ENCODE peak calls at places on chromosome 14, in four cellular contexts. One of them, this sample, is unnamed.
A peak's percentile ranks its signal among the peaks of the same experiment; 100 is the strongest.

GRCh38 chr14:91269076-91269991 is 24.8 kb upstream of the GPR68 start:
- DNase-seq in A549: no peak
- DNase-seq in PC-9: no peak
- DNase-seq in mammary epithelial cell: no peak
- DNase-seq in this sample: no peak

GRCh38 chr14:24167527-24168114 is 4.3 kb upstream of the REC8 start:
- DNase-seq in A549: no peak
- DNase-seq in PC-9: no peak
- DNase-seq in mammary epithelial cell: no peak
- DNase-seq in this sample: no peak

GRCh38 chr14:56998728-56999127 is 188.4 kb upstream of the OTX2 start:
- DNase-seq in A549: no peak
- DNase-seq in PC-9: peak; percentile 84
- DNase-seq in mammary epithelial cell: no peak
- DNase-seq in this sample: no peak

GRCh38 chr14:28867571-28867970 is 101.0 kb downstream of the FOXG1 start:
- DNase-seq in A549: no peak
- DNase-seq in PC-9: no peak
- DNase-seq in mammary epithelial cell: no peak
- DNase-seq in this sample: no peak

GRCh38 chr14:105982664-105983063 is 456.3 kb downstream of the TMEM121 start:
- DNase-seq in A549: no peak
- DNase-seq in PC-9: no peak
- DNase-seq in mammary epithelial cell: no peak
- DNase-seq in this sample: no peak

GRCh38 chr14:104343690-104344640 is 205.6 kb downstream of the KIF26A start:
- DNase-seq in A549: no peak
- DNase-seq in PC-9: no peak
- DNase-seq in mammary epithelial cell: no peak
- DNase-seq in this sample: no peak

GRCh38 chr14:46951103-46951502 is 299.5 kb upstream of the RPL10L start:
- DNase-seq in A549: no peak
- DNase-seq in PC-9: no peak
- DNase-seq in mammary epithelial cell: no peak
- DNase-seq in this sample: no peak

GRCh38 chr14:68795602-68796417 is 2.9 kb upstream of the ZFP36L1 start:
- DNase-seq in A549: peak; percentile 90
- DNase-seq in PC-9: peak; percentile 72
- DNase-seq in mammary epithelial cell: peak; percentile 85
- DNase-seq in this sample: no peak

GRCh38 chr14:104082807-104083206 is 2.7 kb upstream of the ASPG start:
- DNase-seq in A549: no peak
- DNase-seq in PC-9: no peak
- DNase-seq in mammary epithelial cell: no peak
- DNase-seq in this sample: no peak

GRCh38 chr14:61322011-61322798 is 826 bp downstream of the PRKCH start:
- DNase-seq in A549: no peak
- DNase-seq in PC-9: peak; percentile 71
- DNase-seq in mammary epithelial cell: peak; percentile 89
- DNase-seq in this sample: no peak

GRCh38 chr14:33996450-33996849 is 45.6 kb upstream of the EGLN3 start:
- DNase-seq in A549: no peak
- DNase-seq in PC-9: no peak
- DNase-seq in mammary epithelial cell: no peak
- DNase-seq in this sample: no peak

GRCh38 chr14:32939254-32940065 is 781 bp downstream of the NPAS3 start:
- DNase-seq in A549: no peak
- DNase-seq in PC-9: no peak
- DNase-seq in mammary epithelial cell: peak; percentile 18
- DNase-seq in this sample: no peak

GRCh38 chr14:65318636-65319506 is 93.7 kb upstream of the FUT8 start:
- DNase-seq in A549: no peak
- DNase-seq in PC-9: peak; percentile 77
- DNase-seq in mammary epithelial cell: no peak
- DNase-seq in this sample: no peak

GRCh38 chr14:56633544-56633943 is 53.9 kb downstream of the TMEM260 start:
- DNase-seq in A549: no peak
- DNase-seq in PC-9: no peak
- DNase-seq in mammary epithelial cell: no peak
- DNase-seq in this sample: no peak

GRCh38 chr14:81765654-81766275 is 232.1 kb upstream of the SEL1L start:
- DNase-seq in A549: no peak
- DNase-seq in PC-9: no peak
- DNase-seq in mammary epithelial cell: no peak
- DNase-seq in this sample: no peak

GRCh38 chr14:106877527-106877926 is 1351.1 kb downstream of the TMEM121 start:
- DNase-seq in A549: no peak
- DNase-seq in PC-9: no peak
- DNase-seq in mammary epithelial cell: no peak
- DNase-seq in this sample: no peak

GRCh38 chr14:72434856-72435255 is 459.0 kb downstream of the DPF3 start:
- DNase-seq in A549: no peak
- DNase-seq in PC-9: no peak
- DNase-seq in mammary epithelial cell: no peak
- DNase-seq in this sample: no peak

GRCh38 chr14:61643546-61643945 is 51.8 kb upstream of the HIF1A start:
- DNase-seq in A549: no peak
- DNase-seq in PC-9: no peak
- DNase-seq in mammary epithelial cell: no peak
- DNase-seq in this sample: peak; percentile 32

GRCh38 chr14:61753631-61754030 is 8.6 kb upstream of the SNAPC1 start:
- DNase-seq in A549: no peak
- DNase-seq in PC-9: no peak
- DNase-seq in mammary epithelial cell: no peak
- DNase-seq in this sample: no peak

DNA sequence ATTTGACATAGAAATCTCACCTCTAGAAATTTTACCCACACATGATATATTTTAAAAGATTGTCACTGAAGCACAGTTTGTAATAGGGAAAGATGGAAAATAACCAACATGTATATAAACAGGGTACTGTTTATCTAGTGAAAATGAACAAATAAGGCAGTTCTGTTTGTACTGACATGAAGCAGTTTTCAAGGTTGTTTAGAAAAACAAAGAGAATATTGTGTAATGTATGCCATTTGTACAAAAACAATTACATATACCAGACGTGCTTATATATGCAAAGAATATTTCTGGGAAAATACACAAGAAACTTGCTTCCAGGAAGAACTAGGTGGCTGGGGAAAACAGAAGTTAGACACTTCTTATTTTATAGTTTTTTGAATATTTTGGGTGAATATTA is 59.3 kb upstream of the FERMT2 start:
- DNase-seq in A549: no peak
- DNase-seq in PC-9: no peak
- DNase-seq in mammary epithelial cell: no peak
- DNase-seq in this sample: no peak
- H3K27ac ChIP-seq in A549: no peak overlapping the region
- H3K27ac ChIP-seq in PC-9: no peak overlapping the region
- H3K27ac ChIP-seq in mammary epithelial cell: no peak overlapping the region
- H3K27ac ChIP-seq in this sample: no peak overlapping the region

GRCh38 chr14:89814126-89814525 is 140.4 kb downstream of the EFCAB11 start:
- DNase-seq in A549: no peak
- DNase-seq in PC-9: no peak
- DNase-seq in mammary epithelial cell: no peak
- DNase-seq in this sample: no peak
- H3K27ac ChIP-seq in A549: no peak overlapping the region
- H3K27ac ChIP-seq in PC-9: no peak overlapping the region
- H3K27ac ChIP-seq in mammary epithelial cell: no peak overlapping the region
- H3K27ac ChIP-seq in this sample: no peak overlapping the region

GRCh38 chr14:95341115-95341514 is 21.4 kb upstream of the CLMN start:
- DNase-seq in A549: no peak
- DNase-seq in PC-9: no peak
- DNase-seq in mammary epithelial cell: peak; percentile 50
- DNase-seq in this sample: no peak
- H3K27ac ChIP-seq in A549: peak overlapping the region; percentile 59
- H3K27ac ChIP-seq in PC-9: no peak overlapping the region
- H3K27ac ChIP-seq in mammary epithelial cell: no peak overlapping the region
- H3K27ac ChIP-seq in this sample: peak overlapping the region; percentile 42

GRCh38 chr14:23154876-23155587 is 28.4 kb downstream of the SLC7A8 start:
- DNase-seq in A549: peak; percentile 41
- DNase-seq in PC-9: no peak
- DNase-seq in mammary epithelial cell: peak; percentile 58
- DNase-seq in this sample: peak; percentile 66
- H3K27ac ChIP-seq in A549: peak overlapping the region; percentile 42
- H3K27ac ChIP-seq in PC-9: no peak overlapping the region
- H3K27ac ChIP-seq in mammary epithelial cell: peak overlapping the region; percentile 50
- H3K27ac ChIP-seq in this sample: peak overlapping the region; percentile 48

GRCh38 chr14:22566845-22567244 is 22.2 kb downstream of the DAD1 start:
- DNase-seq in A549: no peak
- DNase-seq in PC-9: no peak
- DNase-seq in mammary epithelial cell: no peak
- DNase-seq in this sample: no peak

GRCh38 chr14:22563987-22564386 is 25.0 kb downstream of the DAD1 start:
- DNase-seq in A549: no peak
- DNase-seq in PC-9: no peak
- DNase-seq in mammary epithelial cell: no peak
- DNase-seq in this sample: no peak

GRCh38 chr14:22564463-22564862 is 24.6 kb downstream of the DAD1 start:
- DNase-seq in A549: no peak
- DNase-seq in PC-9: no peak
- DNase-seq in mammary epithelial cell: no peak
- DNase-seq in this sample: no peak

GRCh38 chr14:22567437-22567836 is 21.6 kb downstream of the DAD1 start:
- DNase-seq in A549: no peak
- DNase-seq in PC-9: no peak
- DNase-seq in mammary epithelial cell: no peak
- DNase-seq in this sample: no peak

GRCh38 chr14:22565391-22565945 is 23.6 kb downstream of the DAD1 start:
- DNase-seq in A549: no peak
- DNase-seq in PC-9: no peak
- DNase-seq in mammary epithelial cell: no peak
- DNase-seq in this sample: no peak
- H3K27ac ChIP-seq in A549: no peak overlapping the region
- H3K27ac ChIP-seq in PC-9: no peak overlapping the region
- H3K27ac ChIP-seq in mammary epithelial cell: no peak overlapping the region
- H3K27ac ChIP-seq in this sample: no peak overlapping the region

GRCh38 chr14:78618379-78618778 is 448.2 kb downstream of the NRXN3 start:
- DNase-seq in A549: no peak
- DNase-seq in PC-9: no peak
- DNase-seq in mammary epithelial cell: no peak
- DNase-seq in this sample: no peak
- H3K27ac ChIP-seq in A549: no peak overlapping the region
- H3K27ac ChIP-seq in PC-9: no peak overlapping the region
- H3K27ac ChIP-seq in mammary epithelial cell: no peak overlapping the region
- H3K27ac ChIP-seq in this sample: no peak overlapping the region

GRCh38 chr14:100076133-100076532 is 10.9 kb downstream of the EVL start:
- DNase-seq in A549: peak; percentile 45
- DNase-seq in PC-9: no peak
- DNase-seq in mammary epithelial cell: peak; percentile 56
- DNase-seq in this sample: no peak
- H3K27ac ChIP-seq in A549: peak overlapping the region; percentile 24
- H3K27ac ChIP-seq in PC-9: no peak overlapping the region
- H3K27ac ChIP-seq in mammary epithelial cell: no peak overlapping the region
- H3K27ac ChIP-seq in this sample: no peak overlapping the region

GRCh38 chr14:59358105-59358504 is 107.1 kb downstream of the GPR135 start:
- DNase-seq in A549: peak; percentile 73
- DNase-seq in PC-9: peak; percentile 98
- DNase-seq in mammary epithelial cell: peak; percentile 91
- DNase-seq in this sample: peak; percentile 92
- H3K27ac ChIP-seq in A549: peak overlapping the region; percentile 63
- H3K27ac ChIP-seq in PC-9: peak overlapping the region; percentile 82
- H3K27ac ChIP-seq in mammary epithelial cell: peak overlapping the region; percentile 93
- H3K27ac ChIP-seq in this sample: peak overlapping the region; percentile 89

GRCh38 chr14:99559286-99559990 is 44.6 kb downstream of the CCDC85C start:
- DNase-seq in A549: no peak
- DNase-seq in PC-9: no peak
- DNase-seq in mammary epithelial cell: no peak
- DNase-seq in this sample: no peak
- H3K27ac ChIP-seq in A549: no peak overlapping the region
- H3K27ac ChIP-seq in PC-9: no peak overlapping the region
- H3K27ac ChIP-seq in mammary epithelial cell: no peak overlapping the region
- H3K27ac ChIP-seq in this sample: no peak overlapping the region